ENCODE peak calls at places on chromosomes 16 and 17, in ten cellular contexts. P is upper lobe of left lung, V is psoas muscle, L is brain microvascular endothelial cell, Z is sigmoid colon, Y is stomach, C is HL-60, O is heart right ventricle, R is tibial nerve, H is left lung. Q is an unnamed sample. For H3K27me3, the result is how much of the 10 kb centered on the place peaks cover.

GRCh38 chr17:5758651-5759050 is 174.3 kb upstream of the NLRP1 start:
- DNase-seq in P (no peak), V (no peak), L (peak), Z (no peak), Y (no peak), C (no peak), O (no peak), R (no peak), H (no peak), Q (no peak)

GRCh38 chr16:23496826-23497542 is 13.3 kb downstream of the GGA2 start:
- DNase-seq in P (peak), V (peak), L (peak), Z (no peak), Y (no peak), C (no peak), O (no peak), R (no peak), H (no peak), Q (no peak)

GRCh38 chr17:50219345-50219744 is 17.9 kb upstream of the COL1A1 start:
- DNase-seq in P (no peak), V (no peak), L (peak), Z (no peak), Y (no peak), C (no peak), O (no peak), R (no peak), H (no peak), Q (no peak)

GRCh38 chr16:31052131-31052530 is 18.8 kb downstream of the STX4 start:
- DNase-seq in P (peak), V (no peak), L (peak), Z (no peak), Y (no peak), C (no peak), O (no peak), R (no peak), H (no peak), Q (no peak)

GRCh38 chr17:64773836-64774761 is 112.0 kb upstream of the SMURF2 start:
- DNase-seq in P (peak), V (no peak), L (peak), Z (no peak), Y (peak), C (peak), O (no peak), R (no peak), H (peak), Q (no peak)

GRCh38 chr17:6498798-6499540 is 54.7 kb downstream of the PIMREG start:
- DNase-seq in P (peak), V (no peak), L (no peak), Z (peak), Y (no peak), C (no peak), O (no peak), R (no peak), H (no peak), Q (no peak)

GRCh38 chr16:55571-56136 is 2.0 kb downstream of the SNRNP25 start:
- DNase-seq in P (no peak), V (no peak), L (no peak), Z (no peak), Y (no peak), C (no peak), O (no peak), R (no peak), H (peak), Q (no peak)

GRCh38 chr17:76115138-76115754 is 11.7 kb upstream of the EXOC7 start:
- DNase-seq in P (no peak), V (no peak), L (no peak), Z (no peak), Y (no peak), C (no peak), O (no peak), R (no peak), H (no peak), Q (no peak)

GRCh38 chr17:68349157-68349556 is 57.9 kb downstream of the ARSG start:
- DNase-seq in P (no peak), V (no peak), L (no peak), Z (no peak), Y (no peak), C (no peak), O (no peak), R (no peak), H (no peak), Q (no peak)

GRCh38 chr17:13076905-13077304 is 59.1 kb upstream of the ELAC2 start:
- DNase-seq in P (no peak), V (no peak), L (no peak), Z (no peak), Y (no peak), C (no peak), O (no peak), R (no peak), H (no peak), Q (no peak)

GRCh38 chr16:76490240-76490639 is 213.0 kb downstream of the CNTNAP4 start:
- DNase-seq in P (no peak), V (no peak), L (no peak), Z (no peak), Y (no peak), C (no peak), O (no peak), R (no peak), H (no peak), Q (no peak)

GRCh38 chr16:23105309-23105708 is 43.9 kb downstream of the USP31 start:
- DNase-seq in P (no peak), V (no peak), L (no peak), Z (no peak), Y (no peak), C (no peak), O (no peak), R (no peak), H (no peak), Q (no peak)

GRCh38 chr16:22217890-22218730 is 12.0 kb downstream of the EEF2K start:
- DNase-seq in P (no peak), V (peak), L (no peak), Z (peak), Y (no peak), C (peak), O (peak), R (no peak), H (no peak), Q (no peak)

GRCh38 chr16:59543641-59544040 is 809.5 kb upstream of the GOT2 start:
- DNase-seq in P (no peak), V (no peak), L (peak), Z (no peak), Y (no peak), C (no peak), O (no peak), R (no peak), H (no peak), Q (no peak)

GRCh38 chr16:2842340-2843000 is 12.4 kb downstream of the ZG16B start:
- DNase-seq in P (peak), V (peak), L (no peak), Z (peak), Y (peak), C (peak), O (peak), R (no peak), H (peak), Q (no peak)

GRCh38 chr16:16062023-16062932 is 112.9 kb downstream of the ABCC1 start:
- DNase-seq in P (no peak), V (no peak), L (no peak), Z (peak), Y (no peak), C (peak), O (no peak), R (no peak), H (no peak), Q (no peak)
- H3K27ac ChIP-seq in P (no peak), V (peak), L (no peak), Z (peak), Y (no peak), C (peak), O (no peak), R (no peak), H (no peak), Q (peak)

GRCh38 chr17:59627770-59628171 is 8.1 kb downstream of the CLTC start:
- DNase-seq in P (no peak), V (no peak), L (no peak), Z (no peak), Y (no peak), C (no peak), O (no peak), R (no peak), H (no peak), Q (no peak)
- TF ChIP-seq CTCF in P (no peak), V (no peak), L (no peak), Z (no peak), Y (no peak), C (no peak), O (no peak), R (no peak), H (no peak), Q (no peak)

DNA sequence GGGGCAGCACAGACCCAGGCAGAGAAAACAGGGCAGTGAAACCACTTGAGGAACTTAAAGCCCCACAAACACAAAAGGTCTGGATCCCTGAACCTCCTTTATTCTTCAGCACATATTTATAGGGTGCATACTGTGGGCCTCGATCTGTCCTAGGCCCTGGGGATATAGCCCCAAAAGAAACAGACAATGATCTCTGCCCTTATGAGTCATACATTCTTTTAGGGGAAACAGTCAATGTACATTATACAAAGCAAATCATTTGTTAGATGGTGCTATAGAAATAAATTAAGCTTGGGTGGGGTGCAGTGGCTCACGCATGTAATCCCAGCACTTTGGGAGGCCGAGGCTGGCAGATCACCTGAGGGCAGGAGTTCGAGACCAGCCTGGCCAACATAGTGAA is 10.0 kb upstream of the HES7 start:
- DNase-seq in P (no peak), V (no peak), L (no peak), Z (no peak), Y (no peak), C (no peak), O (no peak), R (no peak), H (no peak), Q (no peak)
- H3K27me3 ChIP-seq in P (under half), V (under half), L (under half), Z (under half), Y (under half), C (under half), O (under half), R (under half), H (under half), Q (under half)

GRCh38 chr16:27780468-27781194 is 230.7 kb downstream of the KATNIP start:
- DNase-seq in P (no peak), V (no peak), L (no peak), Z (no peak), Y (no peak), C (no peak), O (no peak), R (no peak), H (no peak), Q (no peak)

GRCh38 chr16:27778171-27778925 is 228.4 kb downstream of the KATNIP start:
- DNase-seq in P (no peak), V (no peak), L (no peak), Z (no peak), Y (no peak), C (no peak), O (no peak), R (no peak), H (no peak), Q (no peak)

GRCh38 chr16:27777527-27777926 is 227.6 kb downstream of the KATNIP start:
- DNase-seq in P (no peak), V (no peak), L (no peak), Z (no peak), Y (no peak), C (no peak), O (no peak), R (no peak), H (peak), Q (no peak)

GRCh38 chr16:27779719-27780161 is 229.8 kb downstream of the KATNIP start:
- DNase-seq in P (peak), V (peak), L (peak), Z (no peak), Y (peak), C (no peak), O (no peak), R (peak), H (no peak), Q (no peak)

GRCh38 chr16:27778926-27779570 is 229.1 kb downstream of the KATNIP start:
- DNase-seq in P (no peak), V (no peak), L (no peak), Z (no peak), Y (no peak), C (no peak), O (no peak), R (no peak), H (no peak), Q (no peak)
- H3K27ac ChIP-seq in P (no peak), V (no peak), L (no peak), Z (no peak), Y (no peak), C (no peak), O (no peak), R (no peak), H (no peak), Q (no peak)

GRCh38 chr16:19113577-19114358 is at the start of gene ITPRIPL2:
- DNase-seq in P (peak), V (peak), L (peak), Z (peak), Y (peak), C (no peak), O (peak), R (peak), H (peak), Q (peak)
- TF ChIP-seq CTCF in P (no peak), V (no peak), L (no peak), Z (no peak), Y (no peak), C (no peak), O (peak), R (no peak), H (no peak), Q (no peak)

GRCh38 chr16:71442041-71442440 is at the start of gene TLE7:
- DNase-seq in P (no peak), V (no peak), L (no peak), Z (no peak), Y (no peak), C (no peak), O (no peak), R (no peak), H (no peak), Q (no peak)

GRCh38 chr16:71441348-71441781 is 489 bp downstream of the TLE7 start:
- DNase-seq in P (no peak), V (no peak), L (no peak), Z (no peak), Y (no peak), C (no peak), O (no peak), R (no peak), H (peak), Q (no peak)

GRCh38 chr16:71443714-71444113 is 1.9 kb upstream of the TLE7 start:
- DNase-seq in P (no peak), V (no peak), L (no peak), Z (no peak), Y (no peak), C (no peak), O (no peak), R (no peak), H (no peak), Q (no peak)

GRCh38 chr16:71439531-71439930 is 2.3 kb downstream of the TLE7 start:
- DNase-seq in P (no peak), V (no peak), L (no peak), Z (no peak), Y (no peak), C (no peak), O (no peak), R (no peak), H (no peak), Q (no peak)

GRCh38 chr16:71440669-71441347 is 1.0 kb downstream of the TLE7 start:
- DNase-seq in P (no peak), V (no peak), L (no peak), Z (no peak), Y (no peak), C (no peak), O (no peak), R (no peak), H (no peak), Q (no peak)
- H3K27me3 ChIP-seq in P (under half), V (under half), L (under half), Z (under half), Y (under half), C (under half), O (under half), R (under half), H (under half), Q (under half)

DNA sequence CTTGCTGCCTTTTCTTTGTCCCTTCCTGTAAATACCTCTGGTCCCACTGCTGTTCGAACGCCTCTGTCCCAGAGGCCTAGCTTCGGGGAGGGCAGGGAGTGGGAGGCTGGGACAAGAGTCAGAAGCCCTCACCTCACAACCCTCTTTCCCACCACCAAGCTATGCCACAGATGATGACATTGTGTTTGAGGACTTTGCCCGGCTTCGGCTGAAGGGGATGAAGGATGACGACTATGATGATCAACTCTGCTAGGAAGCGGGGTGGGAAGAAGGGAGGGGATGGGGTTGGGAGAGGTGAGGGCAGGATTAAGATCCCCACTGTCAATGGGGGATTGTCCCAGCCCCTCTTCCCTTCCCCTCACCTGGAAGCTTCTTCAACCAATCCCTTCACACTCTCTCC is 10.4 kb downstream of the ARRB2 start:
- DNase-seq in P (no peak), V (no peak), L (no peak), Z (no peak), Y (no peak), C (no peak), O (no peak), R (no peak), H (no peak), Q (no peak)
- H3K27ac ChIP-seq in P (peak), V (no peak), L (no peak), Z (no peak), Y (peak), C (no peak), O (no peak), R (no peak), H (peak), Q (no peak)

GRCh38 chr16:82657239-82657638 is 30.5 kb downstream of the CDH13 start:
- DNase-seq in P (no peak), V (no peak), L (peak), Z (no peak), Y (no peak), C (no peak), O (no peak), R (no peak), H (no peak), Q (no peak)
- TF ChIP-seq CTCF in P (no peak), V (no peak), L (no peak), Z (no peak), Y (no peak), C (no peak), O (no peak), R (no peak), H (no peak), Q (no peak)